ENCODE peak calls at places on chromosome 14, in five cellular contexts. E is stimulated activated CD4-positive, alpha-beta T cell treated with anti-CD3 and anti-CD28 coated beads, Interleukin-2, amount 100 ng/mL, for 4 hours; I is CD4-positive, alpha-beta T cell; D is GM23248; T is fibroblast of mammary gland. O is an unnamed sample.

GRCh38 chr14:36591482-36591881 is 9.1 kb upstream of the NKX2-8 start:
- DNase-seq in E (no peak), I (no peak), D (no peak), T (no peak), O (peak)

GRCh38 chr14:37124617-37125016 is 47.8 kb downstream of the SLC25A21 start:
- DNase-seq in E (no peak), I (no peak), D (no peak), T (no peak), O (peak)

GRCh38 chr14:95155044-95155443 is 2.3 kb downstream of the DICER1 start:
- DNase-seq in E (no peak), I (no peak), D (no peak), T (no peak), O (no peak)

GRCh38 chr14:36975834-36976233 is 196.6 kb downstream of the SLC25A21 start:
- DNase-seq in E (no peak), I (no peak), D (no peak), T (peak), O (peak)

GRCh38 chr14:24313912-24314311 is 2.6 kb downstream of the LTB4R start:
- DNase-seq in E (no peak), I (no peak), D (no peak), T (no peak), O (no peak)

GRCh38 chr14:22556990-22557623 is 31.9 kb downstream of the DAD1 start:
- DNase-seq in E (peak), I (peak), D (peak), T (peak), O (peak)

GRCh38 chr14:73612339-73613045 is at the start of gene ACOT6:
- DNase-seq in E (peak), I (peak), D (peak), T (peak), O (peak)

GRCh38 chr14:61739133-61739532 is 23.1 kb upstream of the SNAPC1 start:
- DNase-seq in E (no peak), I (no peak), D (no peak), T (no peak), O (no peak)

GRCh38 chr14:33364536-33364935 is 425.9 kb downstream of the NPAS3 start:
- DNase-seq in E (no peak), I (no peak), D (no peak), T (no peak), O (no peak)

GRCh38 chr14:70602254-70602653 is 1.8 kb upstream of the MED6 start:
- DNase-seq in E (no peak), I (no peak), D (no peak), T (no peak), O (no peak)

GRCh38 chr14:56172571-56172971 is 54.4 kb downstream of the PELI2 start:
- DNase-seq in E (no peak), I (no peak), D (peak), T (peak), O (peak)

GRCh38 chr14:23950411-23951135 is 3.0 kb upstream of the DHRS4 start:
- DNase-seq in E (no peak), I (no peak), D (no peak), T (peak), O (peak)

GRCh38 chr14:93941293-93941910 is 14.3 kb downstream of the FAM181A start:
- DNase-seq in E (no peak), I (no peak), D (no peak), T (peak), O (peak)

GRCh38 chr14:92754956-92755355 is 6.5 kb upstream of the LGMN start:
- DNase-seq in E (no peak), I (no peak), D (no peak), T (no peak), O (no peak)

GRCh38 chr14:67653651-67654280 is 20.7 kb downstream of the VTI1B start:
- DNase-seq in E (no peak), I (no peak), D (peak), T (no peak), O (no peak)

GRCh38 chr14:77026930-77027537 is 1.5 kb downstream of the IRF2BPL start:
- DNase-seq in E (no peak), I (peak), D (peak), T (peak), O (peak)

GRCh38 chr14:53894456-53894855 is 62.2 kb downstream of the BMP4 start:
- DNase-seq in E (no peak), I (no peak), D (peak), T (peak), O (no peak)

GRCh38 chr14:92527724-92528123 is 14.1 kb downstream of the RIN3 start:
- DNase-seq in E (no peak), I (no peak), D (no peak), T (peak), O (peak)

O was measured in epithelial cell of esophagus.